ENCODE peak calls at places on chromosomes 12 and 14, in seven cellular contexts. S is GM12878, Z is HCT116, U is K562, F is HepG2, Y is H1, A is SK-N-SH. N is an unnamed sample. For H3K4me1, the result is how much of the 10 kb centered on the place peaks cover.

GRCh38 chr12:30823140-30823669 is 68.5 kb upstream of the CAPRIN2 start:
- DNase-seq in S (no peak), Z (no peak), U (no peak), F (no peak), Y (no peak), A (no peak), N (peak)

GRCh38 chr12:122096591-122097149 is 18.1 kb downstream of the MLXIP start:
- DNase-seq in S (no peak), Z (no peak), U (no peak), F (no peak), Y (no peak), A (no peak), N (no peak)

GRCh38 chr12:81450920-81451739 is 308.0 kb downstream of the PPFIA2 start:
- DNase-seq in S (no peak), Z (peak), U (peak), F (peak), Y (peak), A (peak), N (peak)

GRCh38 chr12:81722004-81722403 is 37.1 kb downstream of the PPFIA2 start:
- DNase-seq in S (no peak), Z (no peak), U (no peak), F (no peak), Y (no peak), A (no peak), N (no peak)

GRCh38 chr12:80681-81190 is 14.2 kb downstream of the IQSEC3 start:
- DNase-seq in S (no peak), Z (no peak), U (no peak), F (no peak), Y (no peak), A (no peak), N (no peak)

GRCh38 chr12:2580821-2581220 is 213.9 kb upstream of the FKBP4 start:
- DNase-seq in S (no peak), Z (no peak), U (no peak), F (no peak), Y (no peak), A (no peak), N (no peak)

GRCh38 chr14:49586673-49587460 is 687 bp upstream of the RPS29 start:
- DNase-seq in S (peak), Z (peak), U (peak), F (peak), Y (no peak), A (peak), N (peak)

GRCh38 chr12:47120736-47121135 is 41.0 kb upstream of the AMIGO2 start:
- DNase-seq in S (no peak), Z (no peak), U (no peak), F (no peak), Y (no peak), A (no peak), N (no peak)

GRCh38 chr14:100785338-100785615 is 40.6 kb upstream of the MEG3 start:
- DNase-seq in S (no peak), Z (no peak), U (no peak), F (no peak), Y (no peak), A (no peak), N (no peak)

GRCh38 chr12:111570090-111570961 is 28.8 kb downstream of the ATXN2 start:
- DNase-seq in S (no peak), Z (peak), U (no peak), F (no peak), Y (peak), A (no peak), N (no peak)

DNA sequence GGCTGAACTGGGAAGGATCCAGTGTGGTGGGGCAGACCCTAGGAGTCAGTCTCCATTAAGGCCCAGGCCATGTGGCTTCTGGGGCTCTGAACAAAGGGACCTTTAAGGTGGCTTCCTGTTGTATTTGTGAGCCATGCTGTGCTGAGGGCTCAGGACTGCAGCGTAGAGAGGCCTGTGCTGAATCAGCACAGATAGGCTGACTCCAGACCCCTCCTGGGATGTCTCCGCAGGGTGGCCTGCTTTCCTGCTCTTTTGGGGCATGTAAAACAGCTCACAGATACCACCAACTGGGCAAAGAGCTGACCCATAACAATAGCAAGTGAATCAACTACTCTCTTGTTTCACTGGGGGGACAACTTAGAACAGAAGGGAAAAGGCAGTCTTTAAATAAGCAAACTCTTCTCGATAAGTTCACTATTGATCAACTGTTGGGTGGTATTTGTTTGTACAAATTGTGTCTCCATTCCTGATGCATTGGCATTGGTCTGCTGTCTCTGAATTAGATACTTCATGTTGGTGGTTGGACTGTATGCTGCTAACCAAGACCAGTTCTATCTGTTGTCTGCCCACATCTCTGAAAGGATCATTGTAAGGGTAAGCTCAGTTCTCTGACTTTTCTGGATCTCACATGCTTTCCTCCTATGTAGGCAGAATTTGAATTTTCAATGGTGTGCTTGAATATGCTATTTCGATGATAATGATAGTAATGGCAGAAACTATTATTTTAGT is 71.8 kb downstream of the MYRFL start:
- DNase-seq in S (no peak), Z (no peak), U (no peak), F (no peak), Y (peak), A (no peak), N (peak)
- TF ChIP-seq YY1 in S (no peak), Z (no peak), U (no peak), F (no peak), Y (peak), A (no peak), N (peak)

GRCh38 chr12:53454710-53455109 is 2.8 kb downstream of the PCBP2 start:
- DNase-seq in S (no peak), Z (no peak), U (no peak), F (no peak), Y (no peak), A (peak), N (no peak)

GRCh38 chr12:53461059-53461458 is 9.2 kb downstream of the PCBP2 start:
- DNase-seq in S (no peak), Z (no peak), U (no peak), F (no peak), Y (no peak), A (no peak), N (no peak)

GRCh38 chr12:53459097-53459496 is 7.2 kb downstream of the PCBP2 start:
- DNase-seq in S (no peak), Z (no peak), U (no peak), F (no peak), Y (no peak), A (no peak), N (no peak)

GRCh38 chr12:53453953-53454640 is 2.2 kb downstream of the PCBP2 start:
- DNase-seq in S (no peak), Z (no peak), U (no peak), F (no peak), Y (no peak), A (no peak), N (no peak)

GRCh38 chr12:53456654-53457366 is 4.9 kb downstream of the PCBP2 start:
- DNase-seq in S (no peak), Z (no peak), U (no peak), F (no peak), Y (no peak), A (no peak), N (no peak)
- H3K4me1 ChIP-seq in S (under half), Z (under half), U (under half), F (under half), Y (under half), A (under half), N (under half)

DNA sequence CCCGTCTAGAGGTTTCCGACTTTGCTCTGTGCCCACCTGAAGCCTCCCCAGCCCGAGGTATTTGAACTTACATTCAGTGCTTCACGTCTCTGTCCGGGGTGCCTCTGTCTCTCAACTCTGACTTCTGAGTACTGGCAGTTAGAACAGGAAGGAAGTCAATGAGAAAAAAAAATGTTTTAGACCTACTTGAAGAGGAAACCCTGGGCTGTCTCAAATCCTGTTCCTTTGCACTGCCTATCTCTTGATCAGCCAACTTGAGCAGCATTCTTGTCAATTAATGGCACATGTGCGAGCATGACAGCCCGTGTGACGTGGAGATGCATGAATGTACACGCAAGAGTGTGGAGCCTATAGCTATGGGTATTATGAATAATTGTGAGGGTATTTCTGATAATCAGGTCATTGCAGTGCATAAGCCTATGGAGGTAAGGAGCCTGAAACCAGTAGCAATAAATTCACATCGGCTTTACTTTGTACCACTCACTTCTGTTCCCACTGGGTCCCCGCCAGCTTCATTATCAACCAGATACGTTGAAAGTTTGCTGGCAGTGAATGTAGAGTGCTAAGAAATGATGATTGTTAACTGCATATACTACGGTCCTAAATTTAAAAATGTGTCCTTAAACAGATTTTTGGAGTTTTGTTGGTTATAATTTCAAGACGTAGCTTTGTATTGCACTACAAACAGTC is at the start of gene ARHGDIB:
- DNase-seq in S (peak), Z (no peak), U (peak), F (no peak), Y (no peak), A (no peak), N (no peak)
- TF ChIP-seq YY1 in S (peak), Z (no peak), U (no peak), F (no peak), Y (no peak), A (no peak), N (no peak)

GRCh38 chr14:81199084-81199483 is 21.7 kb downstream of the GTF2A1 start:
- DNase-seq in S (no peak), Z (no peak), U (no peak), F (no peak), Y (no peak), A (no peak), N (no peak)

GRCh38 chr14:81198651-81199050 is 22.1 kb downstream of the GTF2A1 start:
- DNase-seq in S (no peak), Z (no peak), U (no peak), F (no peak), Y (no peak), A (no peak), N (no peak)

GRCh38 chr14:81192594-81192993 is 28.2 kb downstream of the GTF2A1 start:
- DNase-seq in S (no peak), Z (no peak), U (no peak), F (no peak), Y (no peak), A (no peak), N (no peak)

GRCh38 chr14:81200041-81200440 is 20.7 kb downstream of the GTF2A1 start:
- DNase-seq in S (no peak), Z (no peak), U (no peak), F (no peak), Y (no peak), A (no peak), N (no peak)

DNA sequence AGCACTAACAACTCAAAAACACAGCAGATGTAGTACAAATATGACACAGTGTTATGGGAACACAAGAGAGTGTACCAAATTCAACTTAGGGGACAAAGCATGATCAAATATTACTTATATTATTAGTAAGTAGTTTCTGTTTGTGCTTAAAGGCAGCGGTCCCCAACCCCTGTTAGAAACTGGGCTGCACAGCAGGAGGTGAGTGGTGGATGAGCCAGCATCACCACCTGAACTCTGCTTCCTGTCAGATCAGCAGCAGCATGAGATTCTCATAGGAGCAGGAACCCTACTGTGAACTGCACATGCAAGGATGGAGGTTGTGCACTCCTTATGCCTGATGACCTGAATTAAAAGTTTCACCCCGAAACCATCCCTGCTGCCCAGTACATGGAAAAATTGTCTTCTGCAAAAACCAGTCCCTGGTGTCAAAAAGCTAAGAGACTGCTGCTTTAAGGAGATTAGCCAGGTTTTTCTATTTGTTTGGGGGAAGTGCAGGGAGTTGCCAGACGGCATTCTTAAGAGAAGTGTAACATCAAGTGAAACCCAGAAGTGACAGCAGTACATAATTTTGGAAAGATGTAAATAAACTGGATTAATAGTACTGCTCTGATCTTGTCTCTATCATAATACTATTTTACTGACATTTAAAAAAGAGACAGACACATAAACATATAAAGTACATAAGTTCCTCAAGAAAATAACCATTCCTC is 26.7 kb downstream of the GTF2A1 start:
- DNase-seq in S (no peak), Z (no peak), U (no peak), F (no peak), Y (no peak), A (no peak), N (no peak)
- H3K4me1 ChIP-seq in S (under half), Z (under half), U (under half), F (under half), Y (under half), A (under half), N (under half)

GRCh38 chr12:10940389-10940788 is 1.3 kb upstream of the TAS2R14 start:
- DNase-seq in S (no peak), Z (no peak), U (no peak), F (peak), Y (no peak), A (no peak), N (no peak)
- TF ChIP-seq YY1 in S (no peak), Z (no peak), U (no peak), F (no peak), Y (no peak), A (no peak), N (no peak)

N was measured in NT2/D1.